ENCODE peak calls at places on chromosomes 13 and 19, in six cellular contexts. One of them, this sample, is unnamed.

GRCh38 chr19:21698215-21698614 is 69.2 kb downstream of the ZNF100 start:
- DNase-seq in NCI-H1092 treated with DMSO at 0.1 percent for 48 hours: peak
- DNase-seq in glutamatergic neuron: no peak
- DNase-seq in breast epithelium: no peak
- DNase-seq in CD4-positive, alpha-beta T cell: no peak
- DNase-seq in tibial artery: no peak
- DNase-seq in this sample: peak

GRCh38 chr13:41694902-41695301 is 237.6 kb downstream of the RGCC start:
- DNase-seq in NCI-H1092 treated with DMSO at 0.1 percent for 48 hours: peak
- DNase-seq in glutamatergic neuron: no peak
- DNase-seq in breast epithelium: no peak
- DNase-seq in CD4-positive, alpha-beta T cell: no peak
- DNase-seq in tibial artery: peak
- DNase-seq in this sample: no peak

GRCh38 chr19:28710278-28710677 is 502.7 kb downstream of the UQCRFS1 start:
- DNase-seq in NCI-H1092 treated with DMSO at 0.1 percent for 48 hours: peak
- DNase-seq in glutamatergic neuron: no peak
- DNase-seq in breast epithelium: no peak
- DNase-seq in CD4-positive, alpha-beta T cell: no peak
- DNase-seq in tibial artery: no peak
- DNase-seq in this sample: peak

GRCh38 chr19:6423499-6424189 is 967 bp downstream of the KHSRP start:
- DNase-seq in NCI-H1092 treated with DMSO at 0.1 percent for 48 hours: no peak
- DNase-seq in glutamatergic neuron: peak
- DNase-seq in breast epithelium: no peak
- DNase-seq in CD4-positive, alpha-beta T cell: no peak
- DNase-seq in tibial artery: no peak
- DNase-seq in this sample: no peak

GRCh38 chr19:35008891-35009341 is 8.8 kb downstream of the GRAMD1A start:
- DNase-seq in NCI-H1092 treated with DMSO at 0.1 percent for 48 hours: no peak
- DNase-seq in glutamatergic neuron: no peak
- DNase-seq in breast epithelium: no peak
- DNase-seq in CD4-positive, alpha-beta T cell: no peak
- DNase-seq in tibial artery: no peak
- DNase-seq in this sample: no peak

GRCh38 chr13:84606616-84607015 is 724.3 kb upstream of the SLITRK1 start:
- DNase-seq in NCI-H1092 treated with DMSO at 0.1 percent for 48 hours: no peak
- DNase-seq in glutamatergic neuron: no peak
- DNase-seq in breast epithelium: no peak
- DNase-seq in CD4-positive, alpha-beta T cell: no peak
- DNase-seq in tibial artery: no peak
- DNase-seq in this sample: no peak

GRCh38 chr13:27857271-27857670 is 62.5 kb upstream of the PDX1 start:
- DNase-seq in NCI-H1092 treated with DMSO at 0.1 percent for 48 hours: peak
- DNase-seq in glutamatergic neuron: peak
- DNase-seq in breast epithelium: no peak
- DNase-seq in CD4-positive, alpha-beta T cell: no peak
- DNase-seq in tibial artery: no peak
- DNase-seq in this sample: no peak

GRCh38 chr19:19451429-19452240 is 46.2 kb downstream of the GATAD2A start:
- DNase-seq in NCI-H1092 treated with DMSO at 0.1 percent for 48 hours: no peak
- DNase-seq in glutamatergic neuron: no peak
- DNase-seq in breast epithelium: no peak
- DNase-seq in CD4-positive, alpha-beta T cell: no peak
- DNase-seq in tibial artery: no peak
- DNase-seq in this sample: no peak

GRCh38 chr13:81395368-81395767 is 1054.4 kb upstream of the SPRY2 start:
- DNase-seq in NCI-H1092 treated with DMSO at 0.1 percent for 48 hours: no peak
- DNase-seq in glutamatergic neuron: peak
- DNase-seq in breast epithelium: no peak
- DNase-seq in CD4-positive, alpha-beta T cell: no peak
- DNase-seq in tibial artery: no peak
- DNase-seq in this sample: peak

GRCh38 chr13:40776681-40777165 is 5.7 kb upstream of the MRPS31 start:
- DNase-seq in NCI-H1092 treated with DMSO at 0.1 percent for 48 hours: no peak
- DNase-seq in glutamatergic neuron: no peak
- DNase-seq in breast epithelium: no peak
- DNase-seq in CD4-positive, alpha-beta T cell: peak
- DNase-seq in tibial artery: no peak
- DNase-seq in this sample: no peak

GRCh38 chr13:44837250-44837649 is 152.0 kb downstream of the NUFIP1 start:
- DNase-seq in NCI-H1092 treated with DMSO at 0.1 percent for 48 hours: no peak
- DNase-seq in glutamatergic neuron: no peak
- DNase-seq in breast epithelium: no peak
- DNase-seq in CD4-positive, alpha-beta T cell: no peak
- DNase-seq in tibial artery: no peak
- DNase-seq in this sample: no peak

GRCh38 chr13:76856141-76856571 is 30.0 kb downstream of the KCTD12 start:
- DNase-seq in NCI-H1092 treated with DMSO at 0.1 percent for 48 hours: no peak
- DNase-seq in glutamatergic neuron: no peak
- DNase-seq in breast epithelium: no peak
- DNase-seq in CD4-positive, alpha-beta T cell: no peak
- DNase-seq in tibial artery: no peak
- DNase-seq in this sample: no peak

GRCh38 chr13:75505966-75506365 is 24.0 kb upstream of the TBC1D4 start:
- DNase-seq in NCI-H1092 treated with DMSO at 0.1 percent for 48 hours: no peak
- DNase-seq in glutamatergic neuron: no peak
- DNase-seq in breast epithelium: no peak
- DNase-seq in CD4-positive, alpha-beta T cell: no peak
- DNase-seq in tibial artery: no peak
- DNase-seq in this sample: no peak

GRCh38 chr13:26529441-26529840 is 28.0 kb upstream of the WASF3 start:
- DNase-seq in NCI-H1092 treated with DMSO at 0.1 percent for 48 hours: no peak
- DNase-seq in glutamatergic neuron: no peak
- DNase-seq in breast epithelium: no peak
- DNase-seq in CD4-positive, alpha-beta T cell: no peak
- DNase-seq in tibial artery: no peak
- DNase-seq in this sample: no peak

GRCh38 chr19:39813264-39813998 is 20.5 kb downstream of the DYRK1B start:
- DNase-seq in NCI-H1092 treated with DMSO at 0.1 percent for 48 hours: peak
- DNase-seq in glutamatergic neuron: no peak
- DNase-seq in breast epithelium: no peak
- DNase-seq in CD4-positive, alpha-beta T cell: no peak
- DNase-seq in tibial artery: no peak
- DNase-seq in this sample: no peak

GRCh38 chr19:41320568-41320967 is 10.6 kb downstream of the CCDC97 start:
- DNase-seq in NCI-H1092 treated with DMSO at 0.1 percent for 48 hours: no peak
- DNase-seq in glutamatergic neuron: no peak
- DNase-seq in breast epithelium: no peak
- DNase-seq in CD4-positive, alpha-beta T cell: no peak
- DNase-seq in tibial artery: no peak
- DNase-seq in this sample: no peak

GRCh38 chr19:50838239-50838638 is 4.9 kb upstream of the KLK15 start:
- DNase-seq in NCI-H1092 treated with DMSO at 0.1 percent for 48 hours: no peak
- DNase-seq in glutamatergic neuron: no peak
- DNase-seq in breast epithelium: no peak
- DNase-seq in CD4-positive, alpha-beta T cell: no peak
- DNase-seq in tibial artery: no peak
- DNase-seq in this sample: peak